ENCODE peak calls at places on chromosomes 7 and 10, in four cellular contexts. U is AG04450, O is AG09309, N is left ventricle myocardium inferior. B is an unnamed sample.

GRCh38 chr10:119933179-119933578 is 40.6 kb downstream of the SEC23IP start:
- DNase-seq in U (no peak), O (no peak), N (no peak), B (no peak)

GRCh38 chr7:150401861-150402631 is 22.9 kb downstream of the ZNF775 start:
- DNase-seq in U (no peak), O (no peak), N (no peak), B (no peak)

GRCh38 chr7:130649004-130649790 is 19.4 kb downstream of the COPG2 start:
- DNase-seq in U (no peak), O (peak), N (no peak), B (peak)

GRCh38 chr7:101200862-101201599 is at the start of gene MOGAT3:
- DNase-seq in U (no peak), O (no peak), N (no peak), B (no peak)

GRCh38 chr10:128579902-128580301 is 453.7 kb upstream of the MKI67 start:
- DNase-seq in U (no peak), O (no peak), N (no peak), B (no peak)

GRCh38 chr10:133159950-133160812 is at the start of gene KNDC1:
- DNase-seq in U (no peak), O (no peak), N (no peak), B (peak)

GRCh38 chr7:35820858-35821257 is 20.0 kb downstream of the SEPTIN7 start:
- DNase-seq in U (no peak), O (no peak), N (no peak), B (no peak)

GRCh38 chr10:43342279-43343125 is 28.9 kb upstream of the FXYD4 start:
- DNase-seq in U (no peak), O (no peak), N (no peak), B (no peak)

GRCh38 chr10:103888113-103888841 is 29.7 kb downstream of the STN1 start:
- DNase-seq in U (peak), O (peak), N (peak), B (peak)

GRCh38 chr7:102044984-102045673 is 227.7 kb downstream of the CUX1 start:
- DNase-seq in U (peak), O (peak), N (peak), B (peak)

GRCh38 chr10:26776258-26776657 is 78.8 kb downstream of the PDSS1 start:
- DNase-seq in U (no peak), O (no peak), N (no peak), B (no peak)

GRCh38 chr7:143490719-143491306 is 13.1 kb downstream of the TAS2R41 start:
- DNase-seq in U (no peak), O (no peak), N (no peak), B (peak)

GRCh38 chr7:105015631-105015965 is 1.6 kb downstream of the KMT2E start:
- DNase-seq in U (no peak), O (no peak), N (no peak), B (peak)

GRCh38 chr7:29228289-29229011 is 33.9 kb downstream of the CHN2 start:
- DNase-seq in U (no peak), O (no peak), N (no peak), B (no peak)

GRCh38 chr10:78575400-78575799 is 493.4 kb upstream of the ZMIZ1 start:
- DNase-seq in U (no peak), O (no peak), N (no peak), B (no peak)

GRCh38 chr10:70331486-70332268 is 47.9 kb upstream of the NPFFR1 start:
- DNase-seq in U (peak), O (peak), N (peak), B (peak)

GRCh38 chr7:29229056-29229455 is 34.5 kb downstream of the CHN2 start:
- DNase-seq in U (no peak), O (no peak), N (no peak), B (no peak)

DNA sequence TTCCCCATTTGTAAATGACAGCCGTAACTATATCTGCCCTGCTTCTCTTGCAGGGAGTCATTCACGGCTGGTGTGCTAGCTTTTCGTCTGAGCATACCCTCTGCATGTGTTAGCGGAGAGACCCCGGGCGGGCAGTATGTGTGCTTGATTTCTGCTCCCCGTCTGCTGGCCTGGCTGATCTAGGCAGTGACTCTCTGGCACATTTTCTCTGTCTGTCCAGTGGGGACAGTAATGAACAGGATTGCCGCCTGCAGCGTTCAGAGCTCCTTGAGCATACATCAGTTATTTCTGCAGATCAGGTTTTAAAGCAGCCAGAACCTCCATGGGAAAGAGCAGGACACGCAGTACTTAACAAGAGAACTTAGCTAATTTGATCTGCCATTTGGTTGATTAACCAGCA is 242.5 kb downstream of the CELF2 start:
- DNase-seq in U (no peak), O (no peak), N (no peak), B (no peak)
- TF ChIP-seq CTCF in U (no peak), O (no peak), N (peak), B (no peak)

GRCh38 chr7:148698397-148699023 is at the start of gene CUL1:
- DNase-seq in U (no peak), O (no peak), N (peak), B (peak)
- H3K4me3 ChIP-seq in U (peak), O (peak), N (peak), B (peak)

DNA sequence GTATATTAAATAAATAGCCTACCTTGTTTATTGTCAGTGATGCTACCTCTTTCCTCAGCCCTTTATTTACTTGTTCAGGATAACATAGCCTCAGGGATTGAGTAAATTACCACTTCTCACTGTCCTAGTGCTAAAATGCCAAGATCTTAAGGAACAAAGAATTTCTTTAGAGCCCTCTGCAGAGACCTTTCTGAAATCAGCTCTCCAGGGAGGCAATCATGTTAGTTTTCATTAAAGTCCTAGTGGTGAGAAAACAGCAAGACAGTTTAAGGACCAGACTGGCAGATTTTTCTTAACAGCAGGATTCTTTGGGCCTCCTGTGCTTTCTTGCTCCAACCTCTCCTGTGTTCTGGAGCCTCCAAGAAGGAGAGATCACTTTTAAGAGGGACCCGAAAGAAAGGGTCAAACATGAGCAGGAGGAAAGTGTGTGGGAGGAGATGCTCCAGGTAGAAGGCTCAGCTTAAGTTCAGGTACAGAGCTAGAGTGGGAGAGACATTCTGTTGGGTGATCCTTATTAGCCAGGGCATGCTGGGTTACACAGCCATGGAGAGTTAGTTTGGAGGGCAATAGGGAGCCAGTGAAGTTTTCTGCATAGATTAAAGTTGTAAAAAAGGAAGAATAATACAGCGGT is 1.2 kb upstream of the PLCE1 start:
- DNase-seq in U (no peak), O (no peak), N (no peak), B (peak)
- TF ChIP-seq CTCF in U (peak), O (peak), N (peak), B (no peak)

GRCh38 chr10:106866244-106866845 is 298.2 kb downstream of the SORCS1 start:
- DNase-seq in U (no peak), O (no peak), N (no peak), B (no peak)

GRCh38 chr10:106863549-106863948 is 301.0 kb downstream of the SORCS1 start:
- DNase-seq in U (no peak), O (no peak), N (no peak), B (no peak)

GRCh38 chr10:106864031-106864430 is 300.5 kb downstream of the SORCS1 start:
- DNase-seq in U (no peak), O (no peak), N (no peak), B (no peak)
- H3K4me3 ChIP-seq in U (no peak), O (no peak), N (no peak), B (no peak)

DNA sequence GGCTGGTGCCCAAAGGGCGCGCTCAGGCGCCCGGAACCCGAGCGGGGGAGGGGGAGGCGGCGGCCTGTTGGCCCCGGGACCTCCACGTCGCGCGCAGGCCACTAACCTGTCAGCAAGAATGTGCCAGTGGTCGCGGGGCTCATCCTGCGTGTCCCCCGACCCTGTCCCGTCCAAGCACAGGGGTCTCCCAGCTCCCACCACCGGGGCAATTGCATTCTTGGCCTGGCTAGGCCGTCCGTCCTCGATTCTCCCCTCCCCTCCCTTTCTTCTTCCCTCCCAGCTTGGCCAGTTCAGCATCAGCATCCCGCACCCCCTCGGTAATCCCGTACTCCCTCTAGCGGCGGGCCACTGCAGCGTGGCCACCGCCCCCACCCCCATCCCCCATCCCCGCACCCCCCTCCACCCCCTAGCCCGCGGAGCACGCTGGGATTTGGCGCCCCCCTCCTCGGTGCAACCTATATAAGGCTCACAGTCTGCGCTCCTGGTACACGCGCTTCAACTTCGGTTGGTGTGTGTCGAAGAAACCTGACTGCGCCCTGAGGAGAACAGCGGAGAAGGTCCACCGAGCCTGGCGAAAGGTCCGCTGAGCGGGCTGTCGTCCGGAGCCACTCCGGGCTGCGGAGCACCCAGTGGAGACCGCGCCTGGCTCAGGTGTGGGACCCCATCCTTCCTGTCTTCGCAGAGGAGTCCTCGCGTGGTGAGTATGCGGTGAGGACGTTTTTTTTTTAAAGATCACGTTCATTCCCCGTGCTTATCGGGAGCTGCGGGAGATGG is at the start of gene SGCE:
- DNase-seq in U (peak), O (peak), N (peak), B (peak)
- TF ChIP-seq CTCF in U (peak), O (peak), N (peak), B (peak)

GRCh38 chr10:101061814-101062230 is at the start of gene KAZALD1:
- DNase-seq in U (no peak), O (no peak), N (no peak), B (no peak)
- H3K4me3 ChIP-seq in U (peak), O (peak), N (peak), B (peak)

GRCh38 chr10:47308775-47309174 is 8.8 kb downstream of the GDF10 start:
- DNase-seq in U (no peak), O (no peak), N (no peak), B (no peak)

GRCh38 chr10:47307381-47307780 is 7.4 kb downstream of the GDF10 start:
- DNase-seq in U (no peak), O (no peak), N (no peak), B (no peak)

GRCh38 chr10:47310090-47310505 is 10.1 kb downstream of the GDF10 start:
- DNase-seq in U (no peak), O (no peak), N (no peak), B (no peak)

GRCh38 chr10:47311193-47311899 is 10.9 kb upstream of the GDF2 start:
- DNase-seq in U (no peak), O (no peak), N (no peak), B (no peak)

DNA sequence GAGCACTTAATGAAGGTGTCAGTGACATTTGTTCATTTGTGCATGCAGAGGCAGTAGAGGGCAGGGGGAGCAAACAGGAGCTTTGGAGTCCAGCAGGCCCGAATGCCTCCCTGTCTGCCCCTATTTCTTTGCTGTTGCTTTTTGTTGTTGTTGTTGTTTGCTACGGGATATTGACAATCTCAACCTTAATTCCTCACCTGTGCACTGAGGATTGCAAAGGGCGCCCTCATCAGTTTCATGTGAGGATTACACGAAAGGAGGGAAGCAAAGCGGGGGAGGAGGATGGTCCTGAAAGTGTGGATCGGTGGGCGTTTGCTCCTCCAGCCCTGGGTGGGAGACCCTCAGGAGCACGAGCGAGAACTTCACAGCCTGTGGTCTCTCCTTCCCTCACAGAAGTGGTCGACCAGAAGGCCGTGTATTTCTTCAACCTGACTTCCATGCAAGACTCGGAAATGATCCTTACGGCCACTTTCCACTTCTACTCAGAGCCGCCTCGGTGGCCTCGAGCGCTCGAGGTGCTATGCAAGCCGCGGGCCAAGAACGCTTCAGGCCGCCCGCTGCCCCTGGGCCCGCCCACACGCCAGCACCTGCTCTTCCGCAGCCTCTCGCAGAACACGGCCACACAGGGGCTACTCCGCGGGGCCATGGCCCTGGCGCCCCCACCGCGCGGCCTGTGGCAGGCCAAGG is 9.5 kb downstream of the GDF10 start:
- DNase-seq in U (no peak), O (no peak), N (no peak), B (no peak)
- TF ChIP-seq CTCF in U (peak), O (peak), N (peak), B (no peak)

GRCh38 chr10:49614242-49615198 is 683 bp downstream of the CHAT start:
- DNase-seq in U (no peak), O (no peak), N (no peak), B (no peak)
- H3K4me3 ChIP-seq in U (no peak), O (no peak), N (no peak), B (no peak)

GRCh38 chr10:33401300-33401699 is 66.8 kb upstream of the NRP1 start:
- DNase-seq in U (no peak), O (no peak), N (no peak), B (no peak)
- TF ChIP-seq CTCF in U (no peak), O (no peak), N (no peak), B (no peak)

GRCh38 chr7:2613113-2613925 is 18.5 kb upstream of the TTYH3 start:
- DNase-seq in U (no peak), O (no peak), N (no peak), B (no peak)

GRCh38 chr7:2614646-2615330 is 17.0 kb upstream of the TTYH3 start:
- DNase-seq in U (no peak), O (no peak), N (no peak), B (no peak)

GRCh38 chr7:2611921-2612320 is 19.9 kb upstream of the TTYH3 start:
- DNase-seq in U (no peak), O (no peak), N (no peak), B (no peak)

GRCh38 chr7:2612445-2613112 is 19.2 kb upstream of the TTYH3 start:
- DNase-seq in U (no peak), O (no peak), N (no peak), B (no peak)

DNA sequence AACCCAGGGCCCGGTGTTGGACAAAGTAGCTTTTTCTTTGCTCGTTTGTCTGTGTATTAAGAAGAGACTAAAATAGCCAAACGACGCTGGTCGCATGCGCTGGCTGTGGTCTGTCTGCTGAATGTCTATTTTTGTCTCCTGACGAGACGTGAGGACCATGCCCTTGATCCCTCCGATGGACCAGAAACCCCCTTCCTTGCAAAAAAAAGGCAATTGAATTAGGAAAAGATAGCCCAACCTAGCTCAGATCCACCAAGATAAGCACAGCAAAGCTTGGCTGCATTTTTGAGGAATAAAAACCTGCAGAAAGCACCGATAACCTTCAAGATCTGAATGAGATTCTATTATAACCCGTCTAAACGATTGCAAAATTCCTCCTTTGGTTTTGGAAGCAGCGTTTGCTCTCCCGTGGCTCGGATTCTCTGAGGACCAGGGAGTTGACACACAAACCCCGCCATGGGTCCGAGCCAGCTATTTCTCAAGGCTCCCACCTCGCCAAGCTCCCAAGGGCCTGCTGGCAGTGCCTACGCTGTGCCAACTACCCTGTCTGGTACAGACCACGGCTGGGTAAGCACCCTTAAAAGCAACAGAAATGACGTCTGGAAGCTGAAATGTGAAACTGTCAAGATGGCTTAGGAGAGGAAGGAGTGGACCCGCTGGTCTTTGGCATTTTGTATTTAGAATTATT is 17.7 kb upstream of the TTYH3 start:
- DNase-seq in U (no peak), O (peak), N (peak), B (peak)
- H3K4me3 ChIP-seq in U (peak), O (no peak), N (peak), B (no peak)

B was measured in foreskin fibroblast.